ENCODE peak calls at places on chromosomes 13 and 19, in five cellular contexts. V is vagina, O is spleen, S is body of pancreas, L is tibial nerve. R is an unnamed sample.

GRCh38 chr13:44573790-44574465 is 2.2 kb downstream of the TSC22D1 start:
- DNase-seq in V (no peak), O (no peak), S (peak; percentile 66), L (no peak), R (peak; percentile 83)

GRCh38 chr13:44692173-44692713 is 116.1 kb upstream of the TSC22D1 start:
- DNase-seq in V (no peak), O (no peak), S (no peak), L (no peak), R (peak; percentile 48)

GRCh38 chr13:113806526-113806925 is 47.5 kb downstream of the TMEM255B start:
- DNase-seq in V (no peak), O (no peak), S (no peak), L (no peak), R (no peak)

GRCh38 chr19:32404213-32404938 is 1.2 kb upstream of the DPY19L3 start:
- DNase-seq in V (no peak), O (peak; percentile 81), S (no peak), L (no peak), R (no peak)

GRCh38 chr19:16040642-16041041 is 35.7 kb upstream of the TPM4 start:
- DNase-seq in V (no peak), O (no peak), S (no peak), L (no peak), R (no peak)

GRCh38 chr13:114002009-114002544 is 28.2 kb upstream of the C13orf46 start:
- DNase-seq in V (no peak), O (peak; percentile 70), S (no peak), L (no peak), R (no peak)

GRCh38 chr19:17555929-17556813 is 722 bp downstream of the COLGALT1 start:
- DNase-seq in V (no peak), O (peak; percentile 90), S (peak; percentile 65), L (no peak), R (peak; percentile 47)

GRCh38 chr13:77067519-77067918 is 40.6 kb upstream of the FBXL3 start:
- DNase-seq in V (no peak), O (no peak), S (no peak), L (no peak), R (no peak)

GRCh38 chr13:21014666-21015170 is 46.7 kb downstream of the LATS2 start:
- DNase-seq in V (no peak), O (no peak), S (peak; percentile 27), L (no peak), R (peak; percentile 83)

GRCh38 chr19:37519890-37520289 is 13.2 kb downstream of the ZNF793 start:
- DNase-seq in V (no peak), O (no peak), S (no peak), L (no peak), R (peak; percentile 10)

GRCh38 chr13:74210693-74211393 is 76.6 kb upstream of the KLF12 start:
- DNase-seq in V (no peak), O (no peak), S (peak; percentile 18), L (no peak), R (peak; percentile 94)

GRCh38 chr19:58372311-58373133 is 8.3 kb downstream of the ZNF837 start:
- DNase-seq in V (no peak), O (peak; percentile 52), S (no peak), L (no peak), R (no peak)

GRCh38 chr13:95536629-95537241 is 15.8 kb upstream of the CLDN10 start:
- DNase-seq in V (no peak), O (no peak), S (peak; percentile 69), L (no peak), R (peak; percentile 54)

GRCh38 chr19:43639507-43640423 is at the start of gene CADM4:
- DNase-seq in V (no peak), O (peak; percentile 79), S (peak; percentile 57), L (no peak), R (no peak)

GRCh38 chr13:48043789-48044503 is 6.4 kb downstream of the NUDT15 start:
- DNase-seq in V (no peak), O (no peak), S (no peak), L (no peak), R (peak; percentile 67)

GRCh38 chr19:48806818-48807589 is 3.8 kb downstream of the BCAT2 start:
- DNase-seq in V (no peak), O (no peak), S (peak; percentile 49), L (no peak), R (no peak)

GRCh38 chr19:4431808-4432674 is 25.6 kb downstream of the UBXN6 start:
- DNase-seq in V (no peak), O (peak; percentile 80), S (no peak), L (no peak), R (no peak)

GRCh38 chr13:76035711-76036110 is 399.6 kb downstream of the LMO7 start:
- DNase-seq in V (no peak), O (no peak), S (no peak), L (no peak), R (peak; percentile 14)

GRCh38 chr19:31146546-31147183 is 202.6 kb downstream of the TSHZ3 start:
- DNase-seq in V (no peak), O (no peak), S (no peak), L (no peak), R (no peak)

GRCh38 chr13:108959254-108959653 is 329.8 kb downstream of the MYO16 start:
- DNase-seq in V (no peak), O (no peak), S (no peak), L (no peak), R (no peak)

GRCh38 chr13:94177041-94177440 is 302.4 kb downstream of the DCT start:
- DNase-seq in V (no peak), O (no peak), S (no peak), L (no peak), R (no peak)

GRCh38 chr19:50427997-50428425 is 4.7 kb upstream of the MYBPC2 start:
- DNase-seq in V (peak; percentile 93), O (peak; percentile 93), S (peak; percentile 81), L (peak; percentile 62), R (peak; percentile 72)

GRCh38 chr13:48318714-48319457 is 15.3 kb downstream of the RB1 start:
- DNase-seq in V (peak; percentile 67), O (peak; percentile 77), S (peak; percentile 25), L (no peak), R (no peak)

GRCh38 chr19:55578761-55579747 is 1.6 kb downstream of the ZNF579 start:
- DNase-seq in V (no peak), O (no peak), S (no peak), L (no peak), R (no peak)

GRCh38 chr13:44132710-44133109 is 240.9 kb upstream of the SERP2 start:
- DNase-seq in V (no peak), O (peak; percentile 89), S (peak; percentile 81), L (peak; percentile 15), R (peak; percentile 37)

GRCh38 chr13:98892821-98893220 is 85.0 kb downstream of the DOCK9 start:
- DNase-seq in V (no peak), O (no peak), S (no peak), L (no peak), R (no peak)

GRCh38 chr13:26660761-26661160 is 99.8 kb downstream of the GPR12 start:
- DNase-seq in V (no peak), O (no peak), S (no peak), L (no peak), R (no peak)

GRCh38 chr13:43058318-43058674 is 34.9 kb downstream of the DNAJC15 start:
- DNase-seq in V (no peak), O (no peak), S (no peak), L (no peak), R (peak; percentile 87)

GRCh38 chr13:51275101-51275500 is 52.9 kb downstream of the FAM124A start:
- DNase-seq in V (no peak), O (no peak), S (no peak), L (no peak), R (no peak)

GRCh38 chr13:53064721-53065120 is 36.1 kb downstream of the OLFM4 start:
- DNase-seq in V (no peak), O (no peak), S (peak; percentile 80), L (no peak), R (no peak)

GRCh38 chr19:41811981-41812380 is 15.6 kb downstream of the CEACAM3 start:
- DNase-seq in V (no peak), O (no peak), S (no peak), L (no peak), R (no peak)

GRCh38 chr13:44952671-44953070 is 36.6 kb downstream of the NUFIP1 start:
- DNase-seq in V (no peak), O (no peak), S (no peak), L (no peak), R (no peak)

GRCh38 chr19:53865523-53865917 is 2.2 kb upstream of the MYADM start:
- DNase-seq in V (no peak), O (no peak), S (no peak), L (no peak), R (no peak)
- H3K4me3 ChIP-seq in V (peak overlapping the region; percentile 66), O (no peak overlapping the region), S (no peak overlapping the region), L (peak overlapping the region; percentile 83), R (peak overlapping the region; percentile 43)

GRCh38 chr13:80604094-80604493 is 263.2 kb upstream of the SPRY2 start:
- DNase-seq in V (no peak), O (no peak), S (no peak), L (no peak), R (no peak)
- TF ChIP-seq CTCF in V (no peak), O (no peak), S (no peak), L (no peak), R (no peak)

GRCh38 chr19:46719629-46720515 is 3.0 kb upstream of the PRKD2 start:
- DNase-seq in V (no peak), O (peak; percentile 78), S (no peak), L (no peak), R (no peak)
- H3K4me3 ChIP-seq in V (no peak overlapping the region), O (no peak overlapping the region), S (no peak overlapping the region), L (no peak overlapping the region), R (no peak overlapping the region)

GRCh38 chr19:13370948-13371347 is 135.3 kb downstream of the CACNA1A start:
- DNase-seq in V (no peak), O (no peak), S (no peak), L (no peak), R (no peak)

GRCh38 chr19:13363235-13363634 is 143.0 kb downstream of the CACNA1A start:
- DNase-seq in V (no peak), O (no peak), S (no peak), L (no peak), R (no peak)

GRCh38 chr19:13363954-13364353 is 142.3 kb downstream of the CACNA1A start:
- DNase-seq in V (no peak), O (no peak), S (no peak), L (no peak), R (no peak)

DNA sequence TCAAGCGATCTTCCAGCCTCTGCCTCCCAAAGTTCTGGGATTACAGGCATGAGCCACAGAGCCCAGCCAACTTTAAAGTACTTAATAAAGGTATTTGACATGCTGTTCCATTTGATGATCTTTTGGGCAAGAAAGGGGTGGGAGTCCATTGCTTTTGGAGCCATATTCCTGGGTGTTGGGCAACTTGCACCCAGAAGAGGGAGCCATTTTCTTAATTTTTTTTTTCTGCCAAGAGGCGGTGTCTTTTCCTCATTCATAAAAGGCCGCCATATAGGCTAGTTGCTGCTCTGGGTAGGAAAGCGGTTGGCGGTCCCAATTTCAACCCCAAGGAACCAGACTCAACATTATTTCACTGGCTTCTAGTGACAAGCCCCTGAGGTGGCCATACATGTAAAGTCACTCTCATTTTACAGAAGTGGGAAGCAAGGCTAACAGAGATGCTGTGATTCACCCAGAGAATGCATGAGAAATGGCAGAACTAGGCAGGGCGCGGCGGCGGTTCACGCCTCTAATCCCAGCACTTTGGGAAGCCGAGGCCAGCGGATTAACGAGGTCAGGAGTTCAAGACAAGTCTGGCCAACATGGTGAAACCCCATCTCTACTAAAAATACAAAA is 139.6 kb downstream of the CACNA1A start:
- DNase-seq in V (no peak), O (no peak), S (no peak), L (no peak), R (peak; percentile 27)
- TF ChIP-seq CTCF in V (no peak), O (no peak), S (no peak), L (no peak), R (peak; percentile 57)

GRCh38 chr19:29854033-29854432 is 42.2 kb downstream of the CCNE1 start:
- DNase-seq in V (no peak), O (no peak), S (no peak), L (no peak), R (no peak)
- H3K4me3 ChIP-seq in V (no peak overlapping the region), O (no peak overlapping the region), S (no peak overlapping the region), L (no peak overlapping the region), R (no peak overlapping the region)

R was measured in astrocyte of the spinal cord.